ENCODE peak calls at places on chromosome 6, in nine cellular contexts. E is SJSA1; H is hippocampal formation; J is mesenchymal stem cell; M is germinal center; L is GM03348; Q is G401; W is EH; C is activated CD4-positive, alpha-beta T cell treated with anti-CD3 and anti-CD28 coated beads, Interleukin-2, amount 10 ng/mL, durations not matched to agents 7 days and 5 days. F is an unnamed sample.
A peak's percentile ranks its signal among the peaks of the same experiment; 100 is the strongest.

GRCh38 chr6:101851911-101852310 is 458.4 kb downstream of the GRIK2 start:
- DNase-seq in E (no peak), H (no peak), J (no peak), M (no peak), L (no peak), Q (no peak), W (peak; percentile 3), C (no peak), F (no peak)

GRCh38 chr6:98014791-98015201 is 731.8 kb upstream of the MMS22L start:
- DNase-seq in E (no peak), H (no peak), J (no peak), M (no peak), L (no peak), Q (no peak), W (no peak), C (no peak), F (no peak)

GRCh38 chr6:146770965-146771735 is 172.4 kb downstream of the ADGB start:
- DNase-seq in E (no peak), H (no peak), J (no peak), M (no peak), L (no peak), Q (no peak), W (no peak), C (peak; percentile 75), F (no peak)

GRCh38 chr6:166058064-166058739 is 109.4 kb downstream of the TBXT start:
- DNase-seq in E (no peak), H (no peak), J (peak; percentile 13), M (no peak), L (peak; percentile 46), Q (peak; percentile 81), W (peak; percentile 5), C (no peak), F (no peak)

GRCh38 chr6:11058406-11058805 is 14.3 kb upstream of the ELOVL2 start:
- DNase-seq in E (no peak), H (no peak), J (peak; percentile 16), M (no peak), L (no peak), Q (no peak), W (no peak), C (no peak), F (no peak)

GRCh38 chr6:143689852-143690251 is 12.1 kb downstream of the PHACTR2 start:
- DNase-seq in E (peak; percentile 36), H (no peak), J (no peak), M (no peak), L (no peak), Q (no peak), W (peak; percentile 57), C (no peak), F (no peak)

GRCh38 chr6:20875369-20875963 is 341.2 kb downstream of the CDKAL1 start:
- DNase-seq in E (peak; percentile 32), H (no peak), J (peak; percentile 51), M (no peak), L (peak; percentile 32), Q (no peak), W (peak; percentile 37), C (no peak), F (no peak)

GRCh38 chr6:901696-902455 is 208.9 kb upstream of the EXOC2 start:
- DNase-seq in E (peak; percentile 88), H (no peak), J (no peak), M (no peak), L (no peak), Q (no peak), W (no peak), C (no peak), F (no peak)

GRCh38 chr6:35247642-35248231 is 11.8 kb upstream of the ZNF76 start:
- DNase-seq in E (no peak), H (no peak), J (no peak), M (no peak), L (no peak), Q (no peak), W (peak; percentile 19), C (no peak), F (no peak)

F was measured in cortex of kidney.